ENCODE peak calls at places on chromosome 5, in seven cellular contexts. X is astrocyte of the cerebellum, T is lower leg skin, Z is WERI-Rb-1, F is IMR-90, G is lower lobe of right lung, H is NB4. W is an unnamed sample.

GRCh38 chr5:135289651-135290050 is 109.4 kb downstream of the MACROH2A1 start:
- DNase-seq in X (no peak), T (no peak), Z (no peak), F (no peak), G (no peak), H (no peak), W (no peak)

GRCh38 chr5:41371741-41372140 is 138.7 kb downstream of the PLCXD3 start:
- DNase-seq in X (no peak), T (no peak), Z (no peak), F (peak), G (no peak), H (no peak), W (no peak)

GRCh38 chr5:76431336-76431735 is 28.3 kb downstream of the IQGAP2 start:
- DNase-seq in X (no peak), T (no peak), Z (no peak), F (no peak), G (no peak), H (no peak), W (no peak)

GRCh38 chr5:97528941-97529340 is 345.9 kb upstream of the RIOK2 start:
- DNase-seq in X (peak), T (no peak), Z (no peak), F (peak), G (no peak), H (no peak), W (no peak)

GRCh38 chr5:54632131-54632551 is 114.6 kb downstream of the SNX18 start:
- DNase-seq in X (no peak), T (no peak), Z (no peak), F (no peak), G (no peak), H (no peak), W (no peak)

GRCh38 chr5:1536298-1537165 is 12.8 kb upstream of the LPCAT1 start:
- DNase-seq in X (no peak), T (peak), Z (peak), F (peak), G (peak), H (no peak), W (no peak)

GRCh38 chr5:126656397-126657007 is 55.8 kb downstream of the PHAX start:
- DNase-seq in X (peak), T (no peak), Z (no peak), F (peak), G (no peak), H (peak), W (no peak)

GRCh38 chr5:42555797-42556196 is 132.6 kb downstream of the GHR start:
- DNase-seq in X (no peak), T (no peak), Z (no peak), F (no peak), G (no peak), H (no peak), W (no peak)

GRCh38 chr5:143738415-143739401 is 73.3 kb upstream of the HMHB1 start:
- DNase-seq in X (no peak), T (no peak), Z (no peak), F (peak), G (no peak), H (no peak), W (no peak)

GRCh38 chr5:96067902-96068614 is 106.4 kb upstream of the ELL2 start:
- DNase-seq in X (peak), T (no peak), Z (no peak), F (peak), G (no peak), H (peak), W (peak)

GRCh38 chr5:78648359-78649219 is at the start of gene LHFPL2:
- DNase-seq in X (no peak), T (peak), Z (peak), F (peak), G (peak), H (peak), W (no peak)

GRCh38 chr5:40437452-40437861 is 242.3 kb upstream of the PTGER4 start:
- DNase-seq in X (peak), T (no peak), Z (no peak), F (peak), G (no peak), H (peak), W (no peak)

GRCh38 chr5:76367623-76368366 is 35.3 kb upstream of the IQGAP2 start:
- DNase-seq in X (no peak), T (no peak), Z (no peak), F (peak), G (no peak), H (peak), W (no peak)

GRCh38 chr5:61055434-61056006 is 106.7 kb downstream of the SMIM15 start:
- DNase-seq in X (peak), T (no peak), Z (no peak), F (peak), G (no peak), H (peak), W (no peak)

GRCh38 chr5:17343675-17344074 is 126.2 kb downstream of the BASP1 start:
- DNase-seq in X (peak), T (no peak), Z (no peak), F (peak), G (no peak), H (peak), W (peak)

GRCh38 chr5:76401801-76402250 is 1.3 kb upstream of the IQGAP2 start:
- DNase-seq in X (no peak), T (no peak), Z (no peak), F (no peak), G (peak), H (peak), W (no peak)

GRCh38 chr5:66494437-66494836 is 101.8 kb upstream of the MAST4 start:
- DNase-seq in X (no peak), T (no peak), Z (peak), F (no peak), G (no peak), H (peak), W (no peak)

GRCh38 chr5:57887851-57888621 is 405.4 kb upstream of the ACTBL2 start:
- DNase-seq in X (peak), T (no peak), Z (peak), F (peak), G (no peak), H (peak), W (no peak)

GRCh38 chr5:75325242-75325641 is 11.8 kb upstream of the HMGCR start:
- DNase-seq in X (no peak), T (no peak), Z (no peak), F (no peak), G (no peak), H (no peak), W (no peak)

GRCh38 chr5:24819841-24820240 is 175.1 kb upstream of the CDH10 start:
- DNase-seq in X (no peak), T (no peak), Z (no peak), F (no peak), G (no peak), H (no peak), W (no peak)

GRCh38 chr5:22627029-22627428 is 226.1 kb downstream of the CDH12 start:
- DNase-seq in X (no peak), T (no peak), Z (no peak), F (no peak), G (no peak), H (no peak), W (no peak)

GRCh38 chr5:29203049-29203448 is 1990.4 kb upstream of the CDH6 start:
- DNase-seq in X (no peak), T (no peak), Z (no peak), F (no peak), G (no peak), H (no peak), W (no peak)
- TF ChIP-seq CTCF in X (no peak), T (no peak), Z (no peak), F (no peak), G (no peak), H (no peak), W (no peak)

DNA sequence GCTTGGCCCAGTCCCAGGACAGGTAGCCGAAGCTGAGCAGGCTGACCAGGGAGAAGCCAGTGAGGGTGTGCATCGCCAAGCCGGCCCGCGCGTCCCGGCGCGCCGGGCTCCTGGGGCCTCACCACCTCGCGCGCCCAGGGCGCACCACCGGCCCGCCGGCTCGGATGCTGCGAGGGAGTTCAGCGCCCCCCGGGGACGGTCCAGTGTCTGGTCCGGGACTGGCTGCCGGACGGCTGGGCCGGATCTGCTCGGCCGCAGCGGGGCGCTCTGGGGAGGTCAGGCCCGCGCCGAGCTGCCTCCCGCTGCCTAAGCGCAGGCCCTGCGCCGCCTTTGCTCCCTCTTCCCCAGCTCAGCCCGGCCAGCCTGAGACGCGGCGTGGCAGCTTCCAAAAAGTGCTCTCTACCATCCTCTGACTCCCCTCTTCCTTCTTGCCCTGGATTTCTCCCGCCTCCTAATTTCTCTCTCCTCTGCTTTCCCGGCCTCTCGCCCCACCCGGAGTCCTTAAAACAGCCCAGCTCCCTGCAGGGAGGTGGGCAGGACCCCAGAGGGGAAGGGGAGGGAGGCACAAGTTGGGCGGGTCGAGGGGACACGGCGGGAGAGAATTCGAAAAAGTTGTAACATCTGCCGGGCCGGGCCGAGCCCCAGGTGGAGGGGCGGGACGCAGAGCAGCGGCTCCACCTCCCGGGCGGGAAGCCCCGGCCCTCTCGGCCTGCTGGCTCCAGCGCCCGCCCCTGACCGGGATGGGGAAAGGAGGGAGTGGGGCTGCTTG is at the start of gene ARSI:
- DNase-seq in X (no peak), T (no peak), Z (no peak), F (no peak), G (no peak), H (no peak), W (no peak)
- H3K4me3 ChIP-seq in X (peak), T (no peak), Z (no peak), F (peak), G (peak), H (no peak), W (peak)

GRCh38 chr5:36492998-36493655 is 113.3 kb upstream of the SLC1A3 start:
- DNase-seq in X (no peak), T (no peak), Z (no peak), F (peak), G (no peak), H (no peak), W (no peak)
- TF ChIP-seq CTCF in X (no peak), T (no peak), Z (no peak), F (no peak), G (no peak), H (no peak), W (no peak)

DNA sequence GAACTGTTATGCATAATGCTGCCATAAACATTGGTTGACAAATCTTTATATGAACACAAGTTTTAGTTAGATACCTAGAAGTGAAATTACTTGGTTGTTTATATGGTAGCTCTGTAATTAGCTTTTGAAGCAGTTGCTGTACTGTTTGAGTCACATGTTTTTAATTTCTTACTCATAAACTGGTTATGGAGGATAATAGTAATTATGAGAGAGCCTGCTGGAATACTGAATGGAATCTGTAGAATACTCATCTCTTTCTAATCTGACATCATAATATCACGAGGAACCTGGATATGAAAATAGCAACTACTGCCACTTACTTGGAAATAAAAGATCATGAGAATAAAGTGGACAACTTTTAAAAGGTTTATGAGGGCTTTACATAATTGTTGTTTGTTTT is 509.2 kb downstream of the CETN3 start:
- DNase-seq in X (no peak), T (no peak), Z (no peak), F (no peak), G (no peak), H (no peak), W (no peak)
- H3K4me3 ChIP-seq in X (no peak), T (no peak), Z (no peak), F (no peak), G (no peak), H (no peak), W (no peak)

DNA sequence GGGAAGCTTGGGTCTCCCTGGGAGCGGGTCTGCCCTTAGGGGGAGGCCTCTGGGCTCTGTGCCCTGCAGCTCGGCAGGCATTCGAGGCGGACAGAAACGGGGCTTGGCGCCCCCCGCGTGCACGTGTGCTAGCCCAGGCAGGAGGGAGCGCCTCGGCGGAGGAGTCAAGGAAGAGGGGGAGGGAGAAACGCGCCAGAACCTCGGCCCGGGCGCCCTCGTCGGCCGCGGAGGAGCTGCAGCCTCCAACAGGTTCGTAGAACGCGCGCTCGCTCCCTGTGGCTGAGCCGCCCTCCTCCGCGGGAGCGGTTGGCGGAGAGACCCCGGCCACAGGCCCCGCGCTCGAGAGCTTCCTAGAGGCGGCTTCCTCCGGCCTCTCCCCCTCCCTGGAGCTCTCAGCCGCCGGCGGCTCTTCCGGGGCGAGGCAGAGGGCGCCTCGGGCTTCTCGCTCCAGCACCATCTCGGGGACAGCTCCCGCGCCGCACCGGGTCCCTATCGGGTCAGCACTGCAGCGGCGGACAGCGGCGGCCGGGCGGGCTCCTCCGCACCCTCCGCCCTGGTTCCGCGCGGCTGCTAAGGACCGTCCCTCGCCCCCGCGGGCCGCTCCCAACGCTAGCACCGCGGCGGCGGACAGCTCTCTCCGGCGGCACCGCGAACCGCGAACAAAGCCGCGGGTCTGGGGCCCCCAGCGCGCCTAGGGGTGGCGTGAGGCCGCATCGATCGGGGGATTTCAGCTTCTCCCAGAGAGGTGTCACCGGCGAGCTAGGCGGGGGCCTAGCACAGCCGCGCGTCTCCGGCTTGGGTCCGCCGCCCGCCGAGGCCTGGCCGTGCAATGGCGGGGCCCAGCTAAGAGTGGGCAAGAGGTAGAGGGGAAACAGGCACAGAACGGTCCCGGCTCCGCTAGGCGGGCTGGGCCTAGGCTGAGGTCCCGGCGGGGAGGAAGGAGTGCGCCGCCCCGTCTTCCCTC is 74.6 kb upstream of the CPLX2 start:
- DNase-seq in X (peak), T (peak), Z (peak), F (peak), G (peak), H (peak), W (no peak)
- TF ChIP-seq CTCF in X (no peak), T (no peak), Z (no peak), F (no peak), G (no peak), H (no peak), W (no peak)

GRCh38 chr5:80990527-80990926 is 30.4 kb downstream of the RASGRF2 start:
- DNase-seq in X (no peak), T (no peak), Z (no peak), F (no peak), G (no peak), H (no peak), W (no peak)
- H3K4me3 ChIP-seq in X (no peak), T (no peak), Z (no peak), F (no peak), G (no peak), H (no peak), W (no peak)